ENCODE peak calls at places on chromosomes 4 and X, in four cellular contexts. H is A549, W is K562, Z is HepG2. G is an unnamed sample.

GRCh38 chr4:109671350-109671749 is 31.9 kb downstream of the CASP6 start:
- DNase-seq in W (no peak), H (no peak), Z (no peak), G (no peak)

GRCh38 chr4:72842323-72842722 is 227.2 kb downstream of the COX18 start:
- DNase-seq in H (no peak), Z (no peak), W (no peak), G (no peak)

GRCh38 chr4:112210777-112211176 is 20.8 kb upstream of the AP1AR start:
- DNase-seq in W (no peak), H (no peak), Z (no peak), G (no peak)

GRCh38 chr4:16603178-16603577 is 295.3 kb downstream of the LDB2 start:
- DNase-seq in W (no peak), H (no peak), Z (no peak), G (no peak)

GRCh38 chrX:25427873-25428555 is 412.2 kb upstream of the ARX start:
- DNase-seq in W (no peak), Z (no peak), H (no peak), G (peak; percentile 67)

GRCh38 chr4:21879187-21879586 is 69.4 kb downstream of the KCNIP4 start:
- DNase-seq in H (peak; percentile 15), Z (peak; percentile 5), W (no peak), G (peak; percentile 68)

GRCh38 chrX:153394595-153394994 is 6.6 kb downstream of the PNMA6E start:
- DNase-seq in H (no peak), W (no peak), Z (no peak), G (no peak)

GRCh38 chr4:37825943-37826281 is 574 bp upstream of the PGM2 start:
- DNase-seq in W (peak; percentile 40), H (no peak), Z (no peak), G (no peak)

GRCh38 chr4:41644288-41644914 is 104.1 kb downstream of the PHOX2B start:
- DNase-seq in Z (peak; percentile 3), W (peak; percentile 67), H (peak; percentile 31), G (peak; percentile 94)

GRCh38 chrX:39499996-39500395 is 597.8 kb downstream of the BCOR start:
- DNase-seq in W (no peak), H (no peak), Z (no peak), G (no peak)

GRCh38 chr4:159222158-159222557 is 119.3 kb downstream of the RAPGEF2 start:
- DNase-seq in H (no peak), Z (no peak), W (no peak), G (no peak)

GRCh38 chrX:14936561-14936960 is 63.3 kb downstream of the MOSPD2 start:
- DNase-seq in W (peak; percentile 15), Z (no peak), H (peak; percentile 44), G (no peak)

GRCh38 chr4:19224820-19225219 is 1026.9 kb upstream of the SLIT2 start:
- DNase-seq in W (peak; percentile 3), H (peak; percentile 5), Z (no peak), G (no peak)

GRCh38 chr4:36420111-36420679 is 138.8 kb downstream of the DTHD1 start:
- DNase-seq in H (no peak), W (no peak), Z (no peak), G (peak; percentile 20)

GRCh38 chr4:184769285-184769825 is 35.5 kb upstream of the CENPU start:
- DNase-seq in Z (no peak), W (no peak), H (no peak), G (no peak)

GRCh38 chrX:101051153-101051548 is 760 bp downstream of the TRMT2B start:
- DNase-seq in H (no peak), W (no peak), Z (no peak), G (no peak)

GRCh38 chr4:162969194-162969593 is 197.5 kb downstream of the NAF1 start:
- DNase-seq in W (no peak), Z (no peak), H (no peak), G (no peak)

DNA sequence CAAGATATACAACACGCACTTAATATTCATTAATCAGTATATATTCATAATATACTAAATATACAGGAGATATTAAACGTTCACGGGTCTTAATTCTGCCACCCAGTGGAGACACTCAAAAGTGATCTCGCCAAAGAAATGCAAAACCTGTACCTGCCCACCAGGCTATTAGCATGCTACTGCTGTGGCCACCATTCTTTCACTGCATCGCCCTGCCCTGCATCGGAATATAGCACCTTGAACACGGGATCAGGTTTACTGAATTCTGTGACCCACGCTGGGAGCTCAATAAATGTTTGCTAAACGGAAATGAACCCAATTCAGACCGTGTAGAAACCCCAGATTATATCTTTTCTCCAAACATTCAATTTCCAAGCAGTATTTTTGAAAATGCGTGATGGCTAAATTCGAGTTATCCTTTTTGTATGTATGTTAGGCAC is 840 bp upstream of the CLCN3 start:
- DNase-seq in H (peak; percentile 68), Z (peak; percentile 64), W (peak; percentile 57), G (peak; percentile 25)
- TF ChIP-seq HMGXB4 in H (no peak), Z (no peak), W (no peak), G (no peak)

GRCh38 chrX:17040711-17041110 is 94.3 kb downstream of the REPS2 start:
- DNase-seq in Z (no peak), W (no peak), H (no peak), G (no peak)

GRCh38 chrX:17042046-17042445 is 95.6 kb downstream of the REPS2 start:
- DNase-seq in Z (no peak), H (no peak), W (no peak), G (no peak)

GRCh38 chrX:17052210-17052609 is 105.8 kb downstream of the REPS2 start:
- DNase-seq in W (no peak), H (no peak), Z (no peak), G (no peak)

GRCh38 chrX:17047224-17047623 is 100.8 kb downstream of the REPS2 start:
- DNase-seq in W (no peak), Z (no peak), H (no peak), G (no peak)

GRCh38 chrX:17046478-17047097 is 100.1 kb downstream of the REPS2 start:
- DNase-seq in H (peak; percentile 77), W (peak; percentile 46), Z (peak; percentile 41), G (peak; percentile 59)
- TF ChIP-seq HMGXB4 in H (no peak), W (no peak), Z (no peak), G (no peak)

GRCh38 chr4:186481998-186482790 is 73.2 kb downstream of the MTNR1A start:
- DNase-seq in W (no peak), H (no peak), Z (no peak), G (peak; percentile 20)
- TF ChIP-seq HMGXB4 in W (no peak), H (no peak), Z (no peak), G (no peak)

GRCh38 chr4:98627883-98628282 is 30.5 kb downstream of the TSPAN5 start:
- DNase-seq in H (no peak), Z (no peak), W (no peak), G (no peak)

GRCh38 chr4:98627477-98627876 is 30.9 kb downstream of the TSPAN5 start:
- DNase-seq in H (no peak), W (no peak), Z (no peak), G (no peak)

GRCh38 chr4:98625920-98626319 is 32.5 kb downstream of the TSPAN5 start:
- DNase-seq in W (no peak), H (no peak), Z (no peak), G (no peak)

GRCh38 chr4:98625399-98625798 is 33.0 kb downstream of the TSPAN5 start:
- DNase-seq in W (no peak), H (no peak), Z (no peak), G (no peak)

DNA sequence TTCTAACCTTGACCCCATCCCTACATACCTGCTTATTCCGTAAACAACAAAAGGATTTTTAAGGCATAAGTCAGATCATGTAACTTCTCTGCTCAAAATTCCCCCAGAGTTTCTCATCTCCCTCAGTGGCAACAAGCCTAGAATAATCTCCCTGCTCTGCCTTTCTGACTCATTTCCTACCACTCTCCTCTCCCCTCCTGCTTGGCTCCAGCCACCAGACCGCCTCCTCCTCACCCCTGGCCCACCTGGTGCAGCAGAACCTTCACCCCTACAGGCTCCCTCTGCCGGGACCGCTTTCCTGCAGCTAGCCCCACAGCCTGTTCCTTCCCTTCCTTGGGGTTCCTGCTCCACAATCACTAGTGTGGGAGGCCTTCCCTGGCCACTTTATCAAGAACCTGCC is 32.1 kb downstream of the TSPAN5 start:
- DNase-seq in W (no peak), H (peak; percentile 37), Z (no peak), G (peak; percentile 35)
- TF ChIP-seq HMGXB4 in W (no peak), H (no peak), Z (no peak), G (no peak)

GRCh38 chr4:133150643-133151300 is 1.7 kb downstream of the PCDH10 start:
- DNase-seq in Z (no peak), W (no peak), H (peak; percentile 14), G (peak; percentile 56)

GRCh38 chr4:133151681-133152329 is 2.7 kb downstream of the PCDH10 start:
- DNase-seq in H (peak; percentile 3), Z (no peak), W (no peak), G (peak; percentile 75)

GRCh38 chr4:133151301-133151680 is 2.2 kb downstream of the PCDH10 start:
- DNase-seq in H (peak; percentile 24), W (no peak), Z (no peak), G (peak; percentile 57)

GRCh38 chr4:133152801-133153526 is 3.9 kb downstream of the PCDH10 start:
- DNase-seq in H (no peak), W (no peak), Z (no peak), G (no peak)

DNA sequence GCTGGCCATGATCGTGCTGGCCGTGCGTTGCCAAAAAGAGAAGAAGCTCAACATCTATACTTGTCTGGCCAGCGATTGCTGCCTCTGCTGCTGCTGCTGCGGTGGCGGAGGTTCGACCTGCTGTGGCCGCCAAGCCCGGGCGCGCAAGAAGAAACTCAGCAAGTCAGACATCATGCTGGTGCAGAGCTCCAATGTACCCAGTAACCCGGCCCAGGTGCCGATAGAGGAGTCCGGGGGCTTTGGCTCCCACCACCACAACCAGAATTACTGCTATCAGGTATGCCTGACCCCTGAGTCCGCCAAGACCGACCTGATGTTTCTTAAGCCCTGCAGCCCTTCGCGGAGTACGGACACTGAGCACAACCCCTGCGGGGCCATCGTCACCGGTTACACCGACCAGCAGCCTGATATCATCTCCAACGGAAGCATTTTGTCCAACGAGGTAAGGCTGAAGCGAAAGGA is 3.3 kb downstream of the PCDH10 start:
- DNase-seq in H (no peak), W (no peak), Z (no peak), G (no peak)
- TF ChIP-seq HMGXB4 in H (no peak), W (no peak), Z (no peak), G (no peak)

GRCh38 chr4:149889976-149890375 is 74.3 kb upstream of the IQCM start:
- DNase-seq in Z (no peak), W (no peak), H (no peak), G (no peak)

GRCh38 chr4:149887091-149887490 is 71.4 kb upstream of the IQCM start:
- DNase-seq in W (no peak), H (no peak), Z (no peak), G (no peak)

GRCh38 chr4:149884046-149884445 is 68.4 kb upstream of the IQCM start:
- DNase-seq in H (no peak), Z (no peak), W (no peak), G (no peak)

GRCh38 chr4:149884529-149885206 is 69.0 kb upstream of the IQCM start:
- DNase-seq in W (no peak), Z (no peak), H (no peak), G (no peak)

GRCh38 chr4:149885896-149886295 is 70.3 kb upstream of the IQCM start:
- DNase-seq in H (no peak), Z (no peak), W (no peak), G (no peak)
- TF ChIP-seq HMGXB4 in H (no peak), Z (no peak), W (no peak), G (no peak)

DNA sequence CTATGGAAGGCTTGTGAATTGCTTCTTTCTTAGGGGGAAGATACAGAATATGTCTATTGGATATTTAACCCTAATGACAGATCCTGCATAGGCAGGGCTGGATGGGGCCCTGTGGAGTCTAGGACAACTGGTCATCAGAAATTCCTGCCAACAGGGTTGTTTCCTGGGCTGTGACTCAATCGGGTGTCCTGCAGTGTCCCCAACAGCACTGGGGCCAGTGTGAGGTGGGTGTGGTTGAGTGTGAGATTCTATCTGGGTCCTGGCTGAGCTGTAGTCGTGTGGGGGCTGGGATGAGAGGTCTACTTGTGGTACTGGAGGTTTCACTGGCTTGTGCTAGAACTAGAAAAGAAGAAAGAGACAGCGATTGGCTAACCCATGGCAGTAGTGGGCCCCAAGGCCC is 87.3 kb upstream of the WDR1 start:
- DNase-seq in Z (no peak), H (no peak), W (peak; percentile 86), G (no peak)
- TF ChIP-seq HMGXB4 in Z (no peak), H (no peak), W (no peak), G (no peak)

G was measured in WTC11.